ENCODE peak calls at places on chromosomes 13 and 19, in four cellular contexts. L is transverse colon, H is GM23338, F is sigmoid colon. U is an unnamed sample.

GRCh38 chr13:49183672-49184315 is 36.3 kb upstream of the MLNR start:
- DNase-seq in L (no peak), H (no peak), F (no peak), U (no peak)

GRCh38 chr13:46492946-46493345 is 60.0 kb upstream of the LRCH1 start:
- DNase-seq in L (no peak), H (peak), F (no peak), U (no peak)

GRCh38 chr19:27652281-27652680 is 1560.7 kb downstream of the UQCRFS1 start:
- DNase-seq in L (no peak), H (no peak), F (peak), U (no peak)

GRCh38 chr19:39752390-39752789 is 14.6 kb upstream of the CLC start:
- DNase-seq in L (no peak), H (no peak), F (no peak), U (no peak)

GRCh38 chr13:77274126-77274525 is 52.8 kb downstream of the MYCBP2 start:
- DNase-seq in L (no peak), H (no peak), F (no peak), U (no peak)

GRCh38 chr13:112171570-112171965 is 104.6 kb downstream of the SOX1 start:
- DNase-seq in L (no peak), H (no peak), F (no peak), U (no peak)

GRCh38 chr13:91955546-91956355 is 557.3 kb downstream of the GPC5 start:
- DNase-seq in L (no peak), H (peak), F (no peak), U (no peak)

GRCh38 chr19:33310606-33311325 is 8.4 kb upstream of the CEBPA start:
- DNase-seq in L (peak), H (peak), F (no peak), U (peak)

GRCh38 chr13:51004918-51005460 is 95.4 kb downstream of the RNASEH2B start:
- DNase-seq in L (no peak), H (no peak), F (peak), U (no peak)

GRCh38 chr13:98507060-98507797 is 69.7 kb downstream of the STK24 start:
- DNase-seq in L (peak), H (peak), F (peak), U (peak)

GRCh38 chr19:22945560-22945959 is 57.4 kb downstream of the ZNF728 start:
- DNase-seq in L (no peak), H (peak), F (no peak), U (no peak)

GRCh38 chr19:13146763-13147563 is 3.2 kb downstream of the STX10 start:
- DNase-seq in L (peak), H (no peak), F (no peak), U (no peak)

GRCh38 chr13:39023761-39024160 is 14.1 kb downstream of the PROSER1 start:
- DNase-seq in L (peak), H (no peak), F (no peak), U (no peak)

GRCh38 chr19:1223018-1223855 is 14.6 kb downstream of the CBARP start:
- DNase-seq in L (no peak), H (peak), F (no peak), U (peak)

GRCh38 chr13:112793545-112794445 is 104.0 kb downstream of the ATP11A start:
- DNase-seq in L (no peak), H (no peak), F (no peak), U (peak)

GRCh38 chr19:17560205-17560595 is 4.8 kb downstream of the COLGALT1 start:
- DNase-seq in L (no peak), H (no peak), F (no peak), U (no peak)

GRCh38 chr19:52206481-52206880 is 16.6 kb downstream of the PPP2R1A start:
- DNase-seq in L (no peak), H (no peak), F (no peak), U (no peak)

GRCh38 chr13:114087430-114087829 is 45.0 kb downstream of the RASA3 start:
- DNase-seq in L (no peak), H (no peak), F (peak), U (peak)

GRCh38 chr19:34254552-34255432 is at the start of gene GARRE1:
- DNase-seq in L (peak), H (peak), F (peak), U (no peak)

GRCh38 chr19:35555301-35556005 is 8.0 kb downstream of the ATP4A start:
- DNase-seq in L (no peak), H (peak), F (no peak), U (no peak)

GRCh38 chr19:21593934-21594844 is 88.8 kb downstream of the ZNF429 start:
- DNase-seq in L (no peak), H (no peak), F (no peak), U (no peak)

GRCh38 chr19:16104722-16105121 is 7.0 kb upstream of the RAB8A start:
- DNase-seq in L (no peak), H (no peak), F (no peak), U (no peak)

GRCh38 chr19:33450689-33451088 is 70.9 kb downstream of the PEPD start:
- DNase-seq in L (no peak), H (no peak), F (peak), U (no peak)

GRCh38 chr19:57334191-57334590 is 13.9 kb downstream of the ZNF543 start:
- DNase-seq in L (no peak), H (no peak), F (no peak), U (no peak)

GRCh38 chr13:75694742-75695141 is 58.6 kb downstream of the LMO7 start:
- DNase-seq in L (no peak), H (no peak), F (no peak), U (peak)

GRCh38 chr13:113741101-113741731 is 17.8 kb upstream of the TMEM255B start:
- DNase-seq in L (no peak), H (no peak), F (no peak), U (no peak)

DNA sequence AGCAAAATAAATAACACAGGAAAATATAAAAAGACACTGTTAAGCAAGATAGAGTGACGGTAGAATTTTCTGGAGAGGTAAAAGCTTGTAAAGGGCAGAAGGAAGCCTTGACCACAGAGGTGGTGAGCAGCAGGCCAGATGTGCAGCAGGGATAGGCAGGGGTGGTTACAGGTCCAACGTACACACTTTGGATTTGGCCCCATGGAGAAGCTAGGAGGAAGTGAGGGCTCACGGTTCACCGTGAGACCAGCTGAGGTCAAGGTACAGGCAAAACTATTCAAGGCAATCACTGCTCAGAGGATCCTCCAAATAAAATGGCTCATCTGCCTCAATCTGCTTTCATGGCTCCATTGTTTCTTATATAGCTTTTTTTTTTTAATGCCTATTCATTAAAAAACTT is 242.8 kb downstream of the B3GLCT start:
- DNase-seq in L (no peak), H (no peak), F (no peak), U (no peak)
- TF ChIP-seq POLR2AphosphoS5 in L (no peak), H (no peak), F (no peak), U (no peak)

DNA sequence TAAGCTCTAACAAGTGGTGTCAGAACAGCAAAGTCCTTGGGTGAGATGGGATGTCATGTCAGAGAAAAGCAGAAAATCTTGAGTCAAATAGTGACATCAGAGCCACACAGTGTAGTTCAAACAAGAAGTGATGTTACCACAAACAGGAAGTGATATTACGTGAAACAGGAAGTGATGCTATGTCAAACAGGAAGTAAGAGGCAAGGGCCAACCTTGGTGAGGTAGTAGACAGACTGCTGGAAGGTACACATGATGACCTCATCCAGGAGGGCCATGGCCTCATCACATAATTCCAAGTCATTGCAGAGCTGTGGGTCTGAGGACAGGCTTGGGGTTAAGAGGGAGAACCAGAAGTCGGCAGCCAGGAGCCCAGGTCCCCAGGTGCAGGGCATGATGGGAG is 7.0 kb upstream of the MAMSTR start:
- DNase-seq in L (no peak), H (no peak), F (no peak), U (no peak)
- TF ChIP-seq POLR2AphosphoS5 in L (no peak), H (no peak), F (no peak), U (no peak)

GRCh38 chr19:19900574-19901444 is at the start of gene ZNF93:
- DNase-seq in L (peak), H (peak), F (peak), U (peak)
- TF ChIP-seq POLR2AphosphoS5 in L (peak), H (peak), F (peak), U (peak)

DNA sequence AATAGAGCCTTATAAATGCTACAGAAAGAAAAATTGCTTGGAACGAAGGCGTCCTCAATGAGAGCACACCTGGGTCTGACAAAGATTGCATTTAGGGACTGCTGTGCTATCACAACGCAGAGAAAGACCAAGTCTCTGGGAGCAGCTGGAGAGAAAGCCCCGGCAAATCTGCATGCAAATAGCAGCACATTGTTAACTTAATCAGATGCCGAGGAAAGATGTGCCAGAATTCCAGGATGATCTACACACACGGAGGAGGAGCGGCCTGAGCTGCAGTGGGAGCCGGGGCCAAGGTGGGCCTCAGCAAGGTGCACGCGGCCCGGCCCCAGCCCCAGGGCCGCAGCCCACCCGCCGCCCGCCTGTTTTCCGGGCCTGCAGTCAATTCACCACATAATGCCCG is 1.4 kb downstream of the ZNF536 start:
- DNase-seq in L (no peak), H (peak), F (no peak), U (peak)
- TF ChIP-seq POLR2AphosphoS5 in L (no peak), H (no peak), F (no peak), U (no peak)

DNA sequence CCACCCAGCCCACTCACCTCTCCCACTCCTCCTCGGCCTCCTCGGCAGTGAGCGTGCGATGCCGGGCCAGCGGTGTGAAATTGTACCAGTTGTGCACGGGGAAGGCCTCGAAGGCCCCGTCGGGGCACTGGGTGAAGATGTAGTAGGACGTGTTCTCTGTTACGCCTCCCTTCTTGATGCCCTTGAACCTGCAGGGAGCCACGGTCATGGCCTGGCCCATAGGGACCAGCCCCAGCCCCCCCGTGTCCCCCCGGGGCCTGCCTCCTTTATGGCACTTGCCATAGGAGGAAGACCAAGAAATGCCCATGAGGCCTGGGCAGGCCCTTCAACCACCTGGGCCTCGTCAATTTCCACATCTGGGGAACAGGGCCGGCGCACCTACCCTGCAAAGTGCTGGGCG is 5.6 kb downstream of the GTF2F1 start:
- DNase-seq in L (no peak), H (no peak), F (no peak), U (no peak)
- TF ChIP-seq POLR2AphosphoS5 in L (no peak), H (no peak), F (no peak), U (no peak)

GRCh38 chr19:38143847-38144246 is 80.2 kb downstream of the DPF1 start:
- DNase-seq in L (no peak), H (no peak), F (no peak), U (no peak)

GRCh38 chr19:38144667-38145066 is 79.4 kb downstream of the DPF1 start:
- DNase-seq in L (no peak), H (no peak), F (no peak), U (no peak)

GRCh38 chr19:38145627-38146026 is 78.4 kb downstream of the DPF1 start:
- DNase-seq in L (no peak), H (no peak), F (no peak), U (no peak)

GRCh38 chr19:38141108-38141507 is 82.9 kb downstream of the DPF1 start:
- DNase-seq in L (no peak), H (no peak), F (no peak), U (no peak)

GRCh38 chr19:38142176-38143035 is 81.6 kb downstream of the DPF1 start:
- DNase-seq in L (peak), H (peak), F (no peak), U (no peak)
- TF ChIP-seq POLR2AphosphoS5 in L (no peak), H (no peak), F (no peak), U (no peak)

DNA sequence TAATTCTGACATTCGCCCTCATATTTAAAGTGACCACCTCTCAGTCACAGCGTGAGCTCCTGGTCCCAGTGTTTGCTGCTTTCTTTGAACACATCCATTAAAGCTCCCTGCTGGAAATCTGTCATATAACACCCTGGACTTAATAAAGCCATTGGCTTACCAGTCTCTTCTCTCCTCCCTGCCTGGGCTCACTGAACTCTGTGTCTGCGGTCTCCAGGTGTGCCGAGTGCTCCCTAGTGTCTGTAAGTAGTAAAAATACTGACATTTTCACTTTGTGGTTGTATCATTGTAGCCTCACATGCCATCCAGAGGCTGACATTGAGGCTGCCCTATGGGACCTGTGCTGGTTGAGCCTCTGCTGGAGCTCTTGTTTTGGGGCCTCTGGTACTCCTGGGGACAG is 2.6 kb upstream of the PSG11 start:
- DNase-seq in L (no peak), H (peak), F (no peak), U (no peak)
- TF ChIP-seq POLR2AphosphoS5 in L (no peak), H (no peak), F (no peak), U (no peak)

DNA sequence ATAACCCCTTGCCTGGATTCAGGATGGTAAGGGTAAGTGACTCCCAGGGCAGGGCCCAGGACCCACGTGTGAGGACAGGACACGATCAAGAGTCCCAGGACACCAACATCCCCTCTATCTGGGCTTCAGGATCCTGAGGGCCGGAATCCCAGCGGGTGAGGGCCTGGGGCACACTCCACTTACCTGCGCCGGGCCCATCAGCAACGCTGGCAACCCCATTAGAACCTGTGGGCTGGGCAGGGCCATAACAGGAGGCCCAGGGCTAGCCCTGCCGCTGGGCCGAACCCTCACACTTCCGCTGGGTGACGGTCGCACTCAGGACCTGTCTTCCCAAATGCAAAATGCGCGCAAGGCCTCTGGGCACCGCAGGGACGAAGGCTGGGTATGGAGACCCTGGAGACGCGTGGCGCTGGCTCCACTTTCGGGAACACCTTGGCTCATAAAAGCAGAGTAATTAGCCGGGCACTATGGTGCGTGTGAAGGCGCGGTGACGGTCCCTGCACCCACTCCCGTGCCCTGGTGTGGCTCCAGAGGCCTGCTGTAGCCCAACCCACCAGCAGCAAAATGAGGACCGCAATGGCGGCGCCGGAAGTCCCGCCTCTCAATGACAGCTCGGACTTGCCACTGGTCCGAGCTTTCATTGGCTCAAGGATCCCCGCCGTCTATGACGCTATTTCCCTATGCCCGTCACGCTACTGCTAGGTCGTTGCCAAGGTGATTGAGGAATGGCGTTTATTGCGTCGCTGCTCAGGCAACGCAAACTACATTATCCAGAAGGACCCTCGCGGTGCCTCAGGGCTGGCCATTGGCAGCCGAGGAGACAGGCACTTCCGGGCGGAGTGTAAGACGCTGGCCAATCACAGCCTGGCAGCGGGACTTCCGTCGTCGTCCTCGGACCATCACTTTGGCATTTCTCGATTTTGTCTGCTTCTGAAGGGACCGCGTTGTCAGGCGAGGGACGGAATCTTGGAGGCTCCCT is at the start of gene ZNF132:
- DNase-seq in L (peak), H (peak), F (peak), U (peak)
- TF ChIP-seq POLR2AphosphoS5 in L (peak), H (peak), F (peak), U (peak)

DNA sequence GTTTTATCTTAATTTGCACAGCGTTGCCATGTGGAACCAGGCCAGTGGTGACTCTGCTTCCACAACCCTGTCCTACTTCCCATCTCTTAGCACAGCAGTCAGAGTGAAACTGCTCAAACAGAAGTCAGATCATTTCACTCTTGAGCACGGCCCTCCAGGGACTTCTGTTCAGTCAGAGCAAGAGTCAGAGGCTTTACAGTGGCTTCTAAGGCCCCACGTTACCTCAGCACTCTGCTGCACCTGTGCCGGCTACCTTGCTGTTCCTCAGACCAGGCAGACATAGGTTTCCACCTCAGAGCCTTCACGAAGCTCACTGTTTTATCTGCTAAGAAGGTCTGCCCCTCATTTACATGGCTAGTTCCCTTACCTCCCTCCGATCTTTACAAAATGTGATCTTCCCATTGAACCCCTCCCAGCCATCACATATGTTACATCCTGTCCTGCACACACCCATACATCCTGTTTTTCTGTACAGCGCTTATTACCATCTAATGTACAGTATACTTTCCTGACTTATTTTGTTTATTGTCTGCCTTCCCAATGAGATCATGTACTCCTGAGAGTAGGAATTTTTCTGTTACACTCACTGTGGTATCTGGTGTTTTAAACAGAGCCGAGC is 41.6 kb downstream of the TM9SF2 start:
- DNase-seq in L (peak), H (no peak), F (no peak), U (no peak)
- TF ChIP-seq POLR2AphosphoS5 in L (no peak), H (no peak), F (no peak), U (no peak)